ENCODE peak calls at places on chromosome 1, in six cellular contexts. One of them, this sample, is unnamed.

GRCh38 chr1:37096523-37096922 is 62.2 kb upstream of the GRIK3 start:
- DNase-seq in amygdala: no peak
- DNase-seq in lung: no peak
- DNase-seq in RPMI7951: no peak
- DNase-seq in CD8-positive, alpha-beta memory T cell: no peak
- DNase-seq in amniotic stem cell: no peak
- DNase-seq in this sample: no peak

GRCh38 chr1:217370757-217371156 is 260.1 kb downstream of the GPATCH2 start:
- DNase-seq in amniotic stem cell: no peak
- DNase-seq in lung: no peak
- DNase-seq in RPMI7951: no peak
- DNase-seq in CD8-positive, alpha-beta memory T cell: no peak
- DNase-seq in amygdala: no peak
- DNase-seq in this sample: no peak

GRCh38 chr1:179575497-179576314 is at the start of gene NPHS2:
- DNase-seq in amniotic stem cell: no peak
- DNase-seq in amygdala: no peak
- DNase-seq in lung: no peak
- DNase-seq in RPMI7951: no peak
- DNase-seq in CD8-positive, alpha-beta memory T cell: no peak
- DNase-seq in this sample: no peak

GRCh38 chr1:66294692-66295384 is 239.1 kb upstream of the SGIP1 start:
- DNase-seq in amniotic stem cell: no peak
- DNase-seq in lung: no peak
- DNase-seq in CD8-positive, alpha-beta memory T cell: no peak
- DNase-seq in RPMI7951: peak; percentile 63
- DNase-seq in amygdala: no peak
- DNase-seq in this sample: no peak

GRCh38 chr1:109361649-109362048 is 36.1 kb downstream of the SORT1 start:
- DNase-seq in CD8-positive, alpha-beta memory T cell: no peak
- DNase-seq in lung: no peak
- DNase-seq in RPMI7951: peak; percentile 50
- DNase-seq in amygdala: no peak
- DNase-seq in amniotic stem cell: no peak
- DNase-seq in this sample: no peak

GRCh38 chr1:40385437-40386310 is 12.1 kb downstream of the SMAP2 start:
- DNase-seq in CD8-positive, alpha-beta memory T cell: peak; percentile 81
- DNase-seq in lung: no peak
- DNase-seq in amniotic stem cell: no peak
- DNase-seq in amygdala: no peak
- DNase-seq in RPMI7951: no peak
- DNase-seq in this sample: no peak

GRCh38 chr1:173429517-173430477 is 47.3 kb upstream of the PRDX6 start:
- DNase-seq in amygdala: peak; percentile 54
- DNase-seq in lung: peak; percentile 83
- DNase-seq in amniotic stem cell: peak; percentile 87
- DNase-seq in CD8-positive, alpha-beta memory T cell: peak; percentile 72
- DNase-seq in RPMI7951: peak; percentile 88
- DNase-seq in this sample: peak; percentile 9

GRCh38 chr1:63640633-63641567 is 47.7 kb downstream of the PGM1 start:
- DNase-seq in RPMI7951: no peak
- DNase-seq in amniotic stem cell: no peak
- DNase-seq in lung: no peak
- DNase-seq in amygdala: no peak
- DNase-seq in CD8-positive, alpha-beta memory T cell: no peak
- DNase-seq in this sample: no peak

GRCh38 chr1:12593621-12594066 is 24.4 kb downstream of the DHRS3 start:
- DNase-seq in amniotic stem cell: no peak
- DNase-seq in RPMI7951: peak; percentile 82
- DNase-seq in amygdala: no peak
- DNase-seq in CD8-positive, alpha-beta memory T cell: no peak
- DNase-seq in lung: peak; percentile 35
- DNase-seq in this sample: no peak

GRCh38 chr1:114203722-114204121 is 50.1 kb upstream of the SYT6 start:
- DNase-seq in CD8-positive, alpha-beta memory T cell: no peak
- DNase-seq in amniotic stem cell: no peak
- DNase-seq in lung: no peak
- DNase-seq in amygdala: no peak
- DNase-seq in RPMI7951: no peak
- DNase-seq in this sample: no peak

GRCh38 chr1:88731475-88731874 is 47.4 kb downstream of the PKN2 start:
- DNase-seq in amniotic stem cell: peak; percentile 46
- DNase-seq in RPMI7951: peak; percentile 81
- DNase-seq in CD8-positive, alpha-beta memory T cell: no peak
- DNase-seq in lung: no peak
- DNase-seq in amygdala: no peak
- DNase-seq in this sample: no peak

GRCh38 chr1:88063605-88064004 is 620.5 kb upstream of the PKN2 start:
- DNase-seq in amygdala: no peak
- DNase-seq in lung: no peak
- DNase-seq in amniotic stem cell: no peak
- DNase-seq in RPMI7951: no peak
- DNase-seq in CD8-positive, alpha-beta memory T cell: no peak
- DNase-seq in this sample: no peak

GRCh38 chr1:88683516-88683847 is 591 bp upstream of the PKN2 start:
- DNase-seq in amniotic stem cell: no peak
- DNase-seq in RPMI7951: no peak
- DNase-seq in lung: peak; percentile 65
- DNase-seq in CD8-positive, alpha-beta memory T cell: peak; percentile 65
- DNase-seq in amygdala: no peak
- DNase-seq in this sample: peak; percentile 26

GRCh38 chr1:147246910-147247655 is 4.6 kb downstream of the CHD1L start:
- DNase-seq in amygdala: no peak
- DNase-seq in amniotic stem cell: no peak
- DNase-seq in CD8-positive, alpha-beta memory T cell: no peak
- DNase-seq in lung: no peak
- DNase-seq in RPMI7951: no peak
- DNase-seq in this sample: peak; percentile 1

GRCh38 chr1:174766727-174767126 is 233.0 kb upstream of the CACYBP start:
- DNase-seq in amygdala: no peak
- DNase-seq in lung: no peak
- DNase-seq in amniotic stem cell: no peak
- DNase-seq in RPMI7951: no peak
- DNase-seq in CD8-positive, alpha-beta memory T cell: no peak
- DNase-seq in this sample: no peak

GRCh38 chr1:201896951-201897391 is 8.3 kb downstream of the SHISA4 start:
- DNase-seq in lung: no peak
- DNase-seq in amygdala: no peak
- DNase-seq in RPMI7951: peak; percentile 67
- DNase-seq in amniotic stem cell: no peak
- DNase-seq in CD8-positive, alpha-beta memory T cell: no peak
- DNase-seq in this sample: no peak

GRCh38 chr1:1088036-1088800 is 14.1 kb upstream of the RNF223 start:
- DNase-seq in lung: no peak
- DNase-seq in CD8-positive, alpha-beta memory T cell: peak; percentile 39
- DNase-seq in amniotic stem cell: no peak
- DNase-seq in amygdala: no peak
- DNase-seq in RPMI7951: no peak
- DNase-seq in this sample: no peak

GRCh38 chr1:178510155-178510554 is 2.8 kb upstream of the TEX35 start:
- DNase-seq in RPMI7951: no peak
- DNase-seq in amniotic stem cell: no peak
- DNase-seq in amygdala: no peak
- DNase-seq in CD8-positive, alpha-beta memory T cell: no peak
- DNase-seq in lung: no peak
- DNase-seq in this sample: no peak

GRCh38 chr1:111346089-111346885 is 55.6 kb downstream of the CHIA start:
- DNase-seq in amygdala: peak; percentile 51
- DNase-seq in lung: peak; percentile 93
- DNase-seq in RPMI7951: peak; percentile 73
- DNase-seq in CD8-positive, alpha-beta memory T cell: peak; percentile 94
- DNase-seq in amniotic stem cell: peak; percentile 28
- DNase-seq in this sample: peak; percentile 81

GRCh38 chr1:65189716-65190115 is 41.7 kb downstream of the AK4 start:
- DNase-seq in amniotic stem cell: no peak
- DNase-seq in RPMI7951: no peak
- DNase-seq in CD8-positive, alpha-beta memory T cell: no peak
- DNase-seq in lung: no peak
- DNase-seq in amygdala: no peak
- DNase-seq in this sample: no peak

GRCh38 chr1:185420588-185421081 is 103.6 kb upstream of the IVNS1ABP start:
- DNase-seq in CD8-positive, alpha-beta memory T cell: peak; percentile 67
- DNase-seq in amniotic stem cell: no peak
- DNase-seq in RPMI7951: no peak
- DNase-seq in amygdala: no peak
- DNase-seq in lung: no peak
- DNase-seq in this sample: no peak

GRCh38 chr1:235919797-235920475 is 53.2 kb upstream of the LYST start:
- DNase-seq in lung: no peak
- DNase-seq in amygdala: no peak
- DNase-seq in CD8-positive, alpha-beta memory T cell: no peak
- DNase-seq in amniotic stem cell: no peak
- DNase-seq in RPMI7951: peak; percentile 95
- DNase-seq in this sample: no peak

GRCh38 chr1:183569141-183569540 is 21.1 kb downstream of the NCF2 start:
- DNase-seq in amniotic stem cell: no peak
- DNase-seq in amygdala: no peak
- DNase-seq in RPMI7951: no peak
- DNase-seq in CD8-positive, alpha-beta memory T cell: no peak
- DNase-seq in lung: no peak
- DNase-seq in this sample: no peak